ENCODE peak calls at places on chromosome 4, in nine cellular contexts. H is A549; G is K562; Q is A673; F is BE2C; M is OCI-LY7; O is HepG2; C is CD8-positive, alpha-beta memory T cell; X is effector memory CD4-positive, alpha-beta T cell. S is an unnamed sample.
A peak's percentile ranks its signal among the peaks of the same experiment; 100 is the strongest.

GRCh38 chr4:145307763-145308430 is 127.5 kb upstream of the OTUD4 start:
- DNase-seq in H (no peak), G (no peak), Q (no peak), F (no peak), M (no peak), O (no peak), C (no peak), X (no peak), S (no peak)

GRCh38 chr4:9146967-9147366 is 23.2 kb upstream of the FAM90A26 start:
- DNase-seq in H (no peak), G (no peak), Q (no peak), F (no peak), M (no peak), O (no peak), C (no peak), X (no peak), S (no peak)

GRCh38 chr4:83771113-83771705 is 235.3 kb downstream of the GPAT3 start:
- DNase-seq in H (peak; percentile 53), G (peak; percentile 25), Q (peak; percentile 65), F (peak; percentile 66), M (peak; percentile 14), O (peak; percentile 21), C (no peak), X (no peak), S (peak; percentile 75)

GRCh38 chr4:66273110-66273509 is 602.8 kb upstream of the EPHA5 start:
- DNase-seq in H (no peak), G (no peak), Q (no peak), F (no peak), M (no peak), O (no peak), C (no peak), X (no peak), S (no peak)

GRCh38 chr4:156954598-156954997 is 17.0 kb downstream of the PDGFC start:
- DNase-seq in H (no peak), G (no peak), Q (peak; percentile 69), F (no peak), M (no peak), O (no peak), C (no peak), X (no peak), S (no peak)

GRCh38 chr4:138341739-138342415 is 99.7 kb upstream of the SLC7A11 start:
- DNase-seq in H (no peak), G (no peak), Q (no peak), F (no peak), M (no peak), O (no peak), C (no peak), X (no peak), S (no peak)

GRCh38 chr4:159127745-159128518 is 25.1 kb downstream of the RAPGEF2 start:
- DNase-seq in H (no peak), G (no peak), Q (no peak), F (no peak), M (no peak), O (no peak), C (no peak), X (no peak), S (no peak)

GRCh38 chr4:66921433-66921832 is 623.9 kb downstream of the CENPC start:
- DNase-seq in H (no peak), G (no peak), Q (no peak), F (no peak), M (no peak), O (no peak), C (no peak), X (no peak), S (no peak)

GRCh38 chr4:143699331-143700059 is 980 bp downstream of the FREM3 start:
- DNase-seq in H (no peak), G (no peak), Q (no peak), F (no peak), M (no peak), O (no peak), C (no peak), X (no peak), S (no peak)

GRCh38 chr4:140213116-140213515 is 59.1 kb upstream of the MAML3 start:
- DNase-seq in H (no peak), G (no peak), Q (no peak), F (no peak), M (no peak), O (no peak), C (no peak), X (no peak), S (no peak)

DNA sequence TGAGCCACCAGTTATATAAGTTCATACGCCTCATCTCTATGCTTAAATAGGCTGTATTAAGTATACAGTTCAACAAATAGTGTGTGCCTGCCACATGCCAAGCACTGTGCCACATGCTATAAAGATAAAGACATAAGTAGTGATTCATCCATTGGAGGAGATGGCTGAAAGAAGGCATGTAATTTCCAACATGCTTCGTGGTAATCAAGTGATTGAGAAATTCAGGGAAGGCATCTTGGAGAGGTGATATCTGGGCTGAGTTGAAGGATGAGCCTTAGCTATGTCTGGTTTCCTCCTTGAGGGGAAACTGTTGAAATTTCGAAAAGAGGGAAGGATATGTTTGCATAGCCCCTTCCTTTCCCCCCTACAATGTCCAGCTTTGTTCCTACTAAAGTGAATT is 96.5 kb downstream of the ARHGAP10 start:
- DNase-seq in H (no peak), G (no peak), Q (no peak), F (no peak), M (no peak), O (no peak), C (no peak), X (no peak), S (no peak)
- H3K4me1 ChIP-seq in H (peaks cover 28% of the 10 kb centered on the region), G (no peaks in the 10 kb centered on the region), Q (no peaks in the 10 kb centered on the region), F (peaks cover 21% of the 10 kb centered on the region), M (no peaks in the 10 kb centered on the region), O (no peaks in the 10 kb centered on the region), C (no peaks in the 10 kb centered on the region), X (no peaks in the 10 kb centered on the region), S (no peaks in the 10 kb centered on the region)

GRCh38 chr4:152117054-152117453 is 356.2 kb upstream of the GATB start:
- DNase-seq in H (no peak), G (no peak), Q (no peak), F (no peak), M (no peak), O (no peak), C (no peak), X (no peak), S (no peak)

GRCh38 chr4:152112887-152113286 is 352.1 kb upstream of the GATB start:
- DNase-seq in H (no peak), G (no peak), Q (no peak), F (no peak), M (no peak), O (no peak), C (no peak), X (no peak), S (no peak)

GRCh38 chr4:152115794-152116193 is 355.0 kb upstream of the GATB start:
- DNase-seq in H (no peak), G (no peak), Q (peak; percentile 95), F (no peak), M (no peak), O (no peak), C (peak; percentile 69), X (no peak), S (no peak)

GRCh38 chr4:152114562-152114961 is 353.8 kb upstream of the GATB start:
- DNase-seq in H (no peak), G (no peak), Q (no peak), F (no peak), M (no peak), O (no peak), C (no peak), X (no peak), S (no peak)

GRCh38 chr4:152115121-152115520 is 354.3 kb upstream of the GATB start:
- DNase-seq in H (no peak), G (no peak), Q (no peak), F (no peak), M (no peak), O (no peak), C (no peak), X (no peak), S (no peak)
- H3K4me1 ChIP-seq in H (no peaks in the 10 kb centered on the region), G (no peaks in the 10 kb centered on the region), Q (peaks cover 55% of the 10 kb centered on the region), F (no peaks in the 10 kb centered on the region), M (no peaks in the 10 kb centered on the region), O (no peaks in the 10 kb centered on the region), C (peaks cover 59% of the 10 kb centered on the region), X (peaks cover 13% of the 10 kb centered on the region), S (no peaks in the 10 kb centered on the region)

GRCh38 chr4:52638717-52639116 is 20.4 kb downstream of the USP46 start:
- DNase-seq in H (no peak), G (no peak), Q (no peak), F (no peak), M (peak; percentile 9), O (no peak), C (no peak), X (no peak), S (peak; percentile 22)

GRCh38 chr4:52643190-52643589 is 15.9 kb downstream of the USP46 start:
- DNase-seq in H (no peak), G (no peak), Q (no peak), F (no peak), M (no peak), O (no peak), C (no peak), X (no peak), S (no peak)

GRCh38 chr4:52643846-52644245 is 15.3 kb downstream of the USP46 start:
- DNase-seq in H (no peak), G (no peak), Q (no peak), F (peak; percentile 25), M (no peak), O (peak; percentile 34), C (no peak), X (no peak), S (no peak)

GRCh38 chr4:52640808-52641595 is 18.1 kb downstream of the USP46 start:
- DNase-seq in H (no peak), G (no peak), Q (no peak), F (no peak), M (no peak), O (no peak), C (no peak), X (no peak), S (no peak)

GRCh38 chr4:52641853-52642563 is 17.1 kb downstream of the USP46 start:
- DNase-seq in H (no peak), G (no peak), Q (no peak), F (no peak), M (no peak), O (no peak), C (no peak), X (no peak), S (no peak)
- H3K4me1 ChIP-seq in H (peaks cover 4% of the 10 kb centered on the region), G (no peaks in the 10 kb centered on the region), Q (no peaks in the 10 kb centered on the region), F (peaks cover 3% of the 10 kb centered on the region), M (peaks cover 12% of the 10 kb centered on the region), O (peaks cover 8% of the 10 kb centered on the region), C (no peaks in the 10 kb centered on the region), X (peaks cover 3% of the 10 kb centered on the region), S (no peaks in the 10 kb centered on the region)

GRCh38 chr4:57114973-57115372 is 4.8 kb upstream of the IGFBP7 start:
- DNase-seq in H (no peak), G (no peak), Q (no peak), F (no peak), M (no peak), O (no peak), C (no peak), X (no peak), S (no peak)

GRCh38 chr4:57109847-57110634 is at the start of gene IGFBP7:
- DNase-seq in H (no peak), G (peak; percentile 55), Q (no peak), F (peak; percentile 29), M (no peak), O (no peak), C (no peak), X (no peak), S (peak; percentile 29)

GRCh38 chr4:57113870-57114269 is 3.7 kb upstream of the IGFBP7 start:
- DNase-seq in H (no peak), G (no peak), Q (no peak), F (no peak), M (no peak), O (no peak), C (no peak), X (no peak), S (no peak)

GRCh38 chr4:57109530-57109846 is 697 bp downstream of the IGFBP7 start:
- DNase-seq in H (no peak), G (no peak), Q (no peak), F (no peak), M (no peak), O (no peak), C (no peak), X (no peak), S (no peak)

GRCh38 chr4:57110635-57111546 is 706 bp upstream of the IGFBP7 start:
- DNase-seq in H (no peak), G (no peak), Q (peak; percentile 67), F (no peak), M (no peak), O (no peak), C (no peak), X (no peak), S (peak; percentile 66)
- H3K4me1 ChIP-seq in H (peaks cover 20% of the 10 kb centered on the region), G (no peaks in the 10 kb centered on the region), Q (no peaks in the 10 kb centered on the region), F (peaks cover 21% of the 10 kb centered on the region), M (no peaks in the 10 kb centered on the region), O (no peaks in the 10 kb centered on the region), C (peaks cover 6% of the 10 kb centered on the region), X (no peaks in the 10 kb centered on the region), S (peaks cover 6% of the 10 kb centered on the region)

S was measured in HAP-1.